ENCODE peak calls at places on chromosomes 3 and 15, in six cellular contexts. L, Y, W, N, Z and F are unnamed samples.

GRCh38 chr15:68829068-68829467 is 8.4 kb upstream of the ANP32A start:
- DNase-seq in W (no peak), Y (peak; percentile 60), N (peak; percentile 38), L (no peak), Z (no peak), F (no peak)

GRCh38 chr15:98705070-98705469 is 56.7 kb downstream of the IGF1R start:
- DNase-seq in N (no peak), L (no peak), W (no peak), Z (no peak), Y (no peak), F (no peak)

GRCh38 chr15:99120050-99120777 is 15.3 kb downstream of the SYNM start:
- DNase-seq in N (no peak), Y (no peak), W (no peak), L (no peak), Z (no peak), F (no peak)

GRCh38 chr3:154156529-154156928 is 35.3 kb downstream of the ARHGEF26 start:
- DNase-seq in N (no peak), Z (no peak), L (no peak), W (no peak), Y (no peak), F (no peak)

GRCh38 chr15:29669823-29670222 is 152.4 kb downstream of the TJP1 start:
- DNase-seq in Z (no peak), W (no peak), Y (no peak), L (no peak), N (peak; percentile 26), F (peak; percentile 34)

GRCh38 chr3:171393032-171393744 is 67.0 kb downstream of the TNIK start:
- DNase-seq in Y (peak; percentile 83), N (peak; percentile 13), W (peak; percentile 34), Z (peak; percentile 19), L (no peak), F (peak; percentile 58)

GRCh38 chr3:14130230-14130629 is 5.4 kb downstream of the TMEM43 start:
- DNase-seq in N (no peak), W (no peak), L (no peak), Y (no peak), Z (no peak), F (no peak)

GRCh38 chr3:160355826-160356225 is 43.2 kb downstream of the IFT80 start:
- DNase-seq in Z (no peak), Y (no peak), W (no peak), L (no peak), N (no peak), F (no peak)

GRCh38 chr15:47384316-47384715 is 333.0 kb upstream of the SEMA6D start:
- DNase-seq in Y (peak; percentile 87), L (peak; percentile 42), Z (peak; percentile 7), W (peak; percentile 33), N (peak; percentile 94), F (peak; percentile 96)

GRCh38 chr15:90909976-90910375 is 6.9 kb downstream of the MAN2A2 start:
- DNase-seq in W (no peak), Z (no peak), L (no peak), Y (no peak), N (no peak), F (no peak)

GRCh38 chr15:56765252-56765651 is 31.9 kb upstream of the ZNF280D start:
- DNase-seq in W (no peak), L (no peak), Z (no peak), Y (no peak), N (peak; percentile 26), F (peak; percentile 80)

GRCh38 chr3:189572249-189572648 is 58.9 kb upstream of the TP63 start:
- DNase-seq in W (no peak), Y (no peak), Z (no peak), N (no peak), L (no peak), F (no peak)

GRCh38 chr15:78315686-78316085 is 16.3 kb upstream of the SKIC8 start:
- DNase-seq in Y (peak; percentile 88), Z (no peak), W (peak; percentile 86), L (no peak), N (no peak), F (no peak)

GRCh38 chr3:155611456-155611855 is 133.4 kb downstream of the PLCH1 start:
- DNase-seq in L (no peak), N (no peak), W (no peak), Z (no peak), Y (no peak), F (no peak)

GRCh38 chr3:26068890-26069289 is 279.0 kb downstream of the OXSM start:
- DNase-seq in W (no peak), Z (no peak), N (no peak), Y (no peak), L (no peak), F (no peak)

GRCh38 chr3:110562621-110563020 is 509.0 kb upstream of the NECTIN3 start:
- DNase-seq in W (no peak), Z (no peak), N (no peak), L (no peak), Y (no peak), F (no peak)

GRCh38 chr15:75650908-75651809 is 3.4 kb downstream of the SNX33 start:
- DNase-seq in L (no peak), N (peak; percentile 71), Y (no peak), Z (no peak), W (no peak), F (no peak)

GRCh38 chr15:47460775-47461174 is 256.5 kb upstream of the SEMA6D start:
- DNase-seq in Y (peak; percentile 7), N (no peak), Z (no peak), L (no peak), W (no peak), F (no peak)

GRCh38 chr3:27657871-27658270 is 64.3 kb downstream of the EOMES start:
- DNase-seq in Y (no peak), W (no peak), N (no peak), Z (no peak), L (no peak), F (no peak)

GRCh38 chr3:150765949-150766720 is 3.2 kb upstream of the SIAH2 start:
- DNase-seq in W (no peak), N (peak; percentile 69), L (no peak), Z (no peak), Y (peak; percentile 76), F (peak; percentile 78)

GRCh38 chr3:144362126-144362525 is 390.5 kb downstream of the DIPK2A start:
- DNase-seq in Z (no peak), L (no peak), W (no peak), Y (no peak), N (peak; percentile 8), F (no peak)

GRCh38 chr15:68595260-68595564 is 16.4 kb downstream of the CORO2B start:
- DNase-seq in L (no peak), W (no peak), Y (no peak), Z (no peak), N (no peak), F (no peak)

GRCh38 chr3:87370007-87370406 is 93.6 kb upstream of the POU1F1 start:
- DNase-seq in Z (no peak), L (no peak), Y (no peak), N (no peak), W (no peak), F (no peak)

GRCh38 chr3:157232146-157232545 is 72.2 kb upstream of the CCNL1 start:
- DNase-seq in Z (no peak), N (no peak), W (no peak), L (no peak), Y (no peak), F (no peak)

GRCh38 chr15:35298509-35298908 is 213.4 kb upstream of the NANOGP8 start:
- DNase-seq in W (no peak), L (no peak), Y (no peak), Z (no peak), N (no peak), F (no peak)

GRCh38 chr15:52257734-52258062 is 37.9 kb downstream of the MYO5C start:
- DNase-seq in W (no peak), N (peak; percentile 34), L (peak; percentile 26), Y (peak; percentile 93), Z (no peak), F (peak; percentile 13)

GRCh38 chr3:123667784-123668183 is 82.9 kb upstream of the HACD2 start:
- DNase-seq in L (no peak), W (no peak), Y (no peak), N (no peak), Z (no peak), F (peak; percentile 46)

GRCh38 chr15:58046467-58046866 is 19.0 kb downstream of the ALDH1A2 start:
- DNase-seq in N (no peak), Y (no peak), L (no peak), W (no peak), Z (no peak), F (no peak)

GRCh38 chr3:113662824-113663223 is 33.6 kb downstream of the USF3 start:
- DNase-seq in W (no peak), N (no peak), L (no peak), Y (no peak), Z (no peak), F (no peak)

GRCh38 chr3:9918261-9919038 is 1.6 kb downstream of the IL17RC start:
- DNase-seq in Z (no peak), L (no peak), Y (no peak), N (no peak), W (no peak), F (no peak)
- H2BK15ac ChIP-seq in Z (no peak overlapping the region), L (peak overlapping the region; percentile 45), Y (no peak overlapping the region), N (no peak overlapping the region), W (no peak overlapping the region), F (no peak overlapping the region)

GRCh38 chr3:177529716-177530335 is 332.5 kb upstream of the TBL1XR1 start:
- DNase-seq in Y (no peak), Z (no peak), L (no peak), W (no peak), N (peak; percentile 24), F (peak; percentile 58)
- H2BK15ac ChIP-seq in Y (no peak overlapping the region), Z (no peak overlapping the region), L (no peak overlapping the region), W (no peak overlapping the region), N (no peak overlapping the region), F (no peak overlapping the region)

GRCh38 chr3:60954049-60954448 is 297.2 kb downstream of the FHIT start:
- DNase-seq in W (no peak), Y (no peak), Z (no peak), L (no peak), N (peak; percentile 48), F (no peak)

GRCh38 chr3:60955034-60955433 is 296.2 kb downstream of the FHIT start:
- DNase-seq in Y (no peak), Z (no peak), W (no peak), L (no peak), N (no peak), F (no peak)

GRCh38 chr3:60948488-60948887 is 302.8 kb downstream of the FHIT start:
- DNase-seq in L (no peak), Z (no peak), W (no peak), Y (peak; percentile 14), N (peak; percentile 11), F (no peak)

GRCh38 chr3:60953406-60953805 is 297.8 kb downstream of the FHIT start:
- DNase-seq in Z (no peak), L (no peak), N (no peak), Y (no peak), W (no peak), F (no peak)

DNA sequence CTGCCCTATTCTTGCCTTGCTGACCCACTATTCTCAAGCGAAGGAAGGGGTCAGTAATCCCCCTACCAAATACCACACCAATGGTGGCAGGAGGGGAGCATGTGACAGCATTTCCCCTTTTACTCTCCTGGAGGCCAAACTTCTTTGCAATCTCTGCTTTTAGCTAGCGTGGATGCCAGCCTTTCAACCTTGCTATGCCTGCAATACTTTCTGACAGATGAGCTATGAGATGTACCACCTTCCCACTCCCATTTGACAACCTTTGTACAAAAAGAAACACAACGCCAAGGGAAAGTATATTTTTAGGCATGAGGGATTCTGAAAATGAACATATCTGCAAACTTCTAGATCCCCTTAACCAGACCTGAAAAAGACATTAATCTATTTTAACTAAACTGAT is 302.1 kb downstream of the FHIT start:
- DNase-seq in Y (no peak), N (no peak), L (no peak), Z (no peak), W (no peak), F (no peak)
- H2BK15ac ChIP-seq in Y (no peak overlapping the region), N (no peak overlapping the region), L (no peak overlapping the region), Z (no peak overlapping the region), W (no peak overlapping the region), F (no peak overlapping the region)

GRCh38 chr3:115899050-115899449 is 275.7 kb downstream of the GAP43 start:
- DNase-seq in N (no peak), Y (no peak), L (no peak), Z (no peak), W (no peak), F (no peak)
- H2BK15ac ChIP-seq in N (no peak overlapping the region), Y (no peak overlapping the region), L (no peak overlapping the region), Z (no peak overlapping the region), W (no peak overlapping the region), F (no peak overlapping the region)